ENCODE peak calls at places on chromosomes 11 and 22, in nine cellular contexts. Q is HT1080; J is AG10803; C is fibroblast of mammary gland; D is stimulated activated CD4-positive, alpha-beta T cell treated with anti-CD3 and anti-CD28 coated beads, Interleukin-1b, Interleukin-23, amount 100 ng/mL, for 48 hours; N is astrocyte of the spinal cord; Y is SJSA1; L is CD4-positive, CD25-positive, alpha-beta regulatory T cell; G is LoVo. O is an unnamed sample.
A peak's percentile ranks its signal among the peaks of the same experiment; 100 is the strongest.

GRCh38 chr11:59356561-59356960 is 2.1 kb upstream of the OR5AN1 start:
- DNase-seq in C (no peak), Q (no peak), D (no peak), L (no peak), N (no peak), G (no peak), J (no peak), Y (no peak), O (no peak)

GRCh38 chr11:23010790-23011340 is 150.6 kb upstream of the CCDC179 start:
- DNase-seq in L (no peak), C (no peak), J (no peak), Q (no peak), Y (no peak), N (no peak), D (no peak), G (no peak), O (no peak)

GRCh38 chr22:49574861-49575702 is 252.6 kb downstream of the BRD1 start:
- DNase-seq in C (no peak), Q (peak; percentile 66), D (no peak), G (no peak), L (no peak), J (no peak), Y (no peak), N (no peak), O (no peak)

GRCh38 chr11:68682531-68682931 is 1.8 kb upstream of the GAL start:
- DNase-seq in D (no peak), Y (no peak), G (no peak), C (no peak), Q (no peak), N (no peak), L (no peak), J (no peak), O (no peak)

GRCh38 chr11:71119656-71120269 is 132.6 kb downstream of the SHANK2 start:
- DNase-seq in L (no peak), D (no peak), G (no peak), J (no peak), Q (no peak), Y (no peak), N (no peak), C (no peak), O (no peak)

GRCh38 chr11:1258401-1259075 is 35.7 kb downstream of the MUC5B start:
- DNase-seq in Y (no peak), Q (no peak), N (no peak), J (no peak), G (no peak), L (no peak), D (no peak), C (no peak), O (peak; percentile 27)

GRCh38 chr11:135006800-135007199 is 594.8 kb upstream of the B3GAT1 start:
- DNase-seq in N (no peak), L (no peak), D (no peak), Y (no peak), G (no peak), J (no peak), C (no peak), Q (no peak), O (no peak)

GRCh38 chr11:94002226-94002625 is 18.9 kb upstream of the HEPHL1 start:
- DNase-seq in G (no peak), L (no peak), Y (no peak), J (peak; percentile 2), N (peak; percentile 61), D (no peak), C (peak; percentile 69), Q (peak; percentile 65), O (peak; percentile 65)

GRCh38 chr11:113689711-113690618 is 16.1 kb downstream of the TMPRSS5 start:
- DNase-seq in N (no peak), G (peak; percentile 56), D (no peak), Q (no peak), J (no peak), Y (no peak), L (no peak), C (no peak), O (no peak)